ENCODE peak calls at places on chromosomes 13 and 19, in nine cellular contexts. H is small intestine; R is RWPE1; G is uterus; B is CD4-positive, CD25-positive, alpha-beta regulatory T cell; T is heart left ventricle; F is endodermal cell; V is breast epithelium; S is psoas muscle. Q is an unnamed sample.
A peak's percentile ranks its signal among the peaks of the same experiment; 100 is the strongest.

GRCh38 chr13:40191186-40191980 is 475.1 kb downstream of the FOXO1 start:
- DNase-seq in G (no peak), F (no peak), H (no peak), B (no peak), V (peak; percentile 55), T (no peak), S (no peak), R (no peak), Q (no peak)

GRCh38 chr13:27789495-27790303 is 2.6 kb upstream of the GSX1 start:
- DNase-seq in R (no peak), H (no peak), S (no peak), G (no peak), B (no peak), T (no peak), F (peak; percentile 66), V (no peak), Q (no peak)

GRCh38 chr13:36130542-36131214 is 504 bp downstream of the DCLK1 start:
- DNase-seq in R (peak; percentile 16), V (no peak), F (peak; percentile 85), H (no peak), B (no peak), S (peak; percentile 39), T (peak; percentile 46), G (peak; percentile 34), Q (peak; percentile 80)

GRCh38 chr13:100828226-100828625 is 153.6 kb upstream of the TMTC4 start:
- DNase-seq in S (no peak), T (no peak), B (no peak), F (peak; percentile 72), R (no peak), V (no peak), H (no peak), G (no peak), Q (no peak)

GRCh38 chr13:92137519-92137918 is 739.1 kb downstream of the GPC5 start:
- DNase-seq in H (no peak), B (no peak), T (no peak), S (no peak), F (no peak), V (no peak), R (no peak), G (no peak), Q (no peak)

GRCh38 chr13:112928958-112929777 is 39.8 kb upstream of the MCF2L start:
- DNase-seq in V (no peak), F (no peak), H (peak; percentile 91), B (no peak), R (no peak), T (peak; percentile 51), S (no peak), G (no peak), Q (no peak)

GRCh38 chr13:47822036-47822435 is 179.0 kb downstream of the SUCLA2 start:
- DNase-seq in F (no peak), S (no peak), V (no peak), B (no peak), T (no peak), H (no peak), G (no peak), R (no peak), Q (no peak)

GRCh38 chr13:99979453-99980200 is 2.0 kb upstream of the ZIC2 start:
- DNase-seq in V (peak; percentile 16), S (no peak), B (no peak), F (peak; percentile 87), R (no peak), T (no peak), H (no peak), G (no peak), Q (peak; percentile 82)

GRCh38 chr13:36344886-36345437 is 1.2 kb downstream of the SPART start:
- DNase-seq in R (peak; percentile 21), G (no peak), S (no peak), V (no peak), T (no peak), F (peak; percentile 57), B (peak; percentile 2), H (peak; percentile 18), Q (peak; percentile 11)

GRCh38 chr19:6381030-6381750 is 5.5 kb upstream of the PSPN start:
- DNase-seq in S (no peak), V (no peak), F (peak; percentile 42), B (no peak), H (no peak), T (no peak), G (no peak), R (no peak), Q (peak; percentile 21)

DNA sequence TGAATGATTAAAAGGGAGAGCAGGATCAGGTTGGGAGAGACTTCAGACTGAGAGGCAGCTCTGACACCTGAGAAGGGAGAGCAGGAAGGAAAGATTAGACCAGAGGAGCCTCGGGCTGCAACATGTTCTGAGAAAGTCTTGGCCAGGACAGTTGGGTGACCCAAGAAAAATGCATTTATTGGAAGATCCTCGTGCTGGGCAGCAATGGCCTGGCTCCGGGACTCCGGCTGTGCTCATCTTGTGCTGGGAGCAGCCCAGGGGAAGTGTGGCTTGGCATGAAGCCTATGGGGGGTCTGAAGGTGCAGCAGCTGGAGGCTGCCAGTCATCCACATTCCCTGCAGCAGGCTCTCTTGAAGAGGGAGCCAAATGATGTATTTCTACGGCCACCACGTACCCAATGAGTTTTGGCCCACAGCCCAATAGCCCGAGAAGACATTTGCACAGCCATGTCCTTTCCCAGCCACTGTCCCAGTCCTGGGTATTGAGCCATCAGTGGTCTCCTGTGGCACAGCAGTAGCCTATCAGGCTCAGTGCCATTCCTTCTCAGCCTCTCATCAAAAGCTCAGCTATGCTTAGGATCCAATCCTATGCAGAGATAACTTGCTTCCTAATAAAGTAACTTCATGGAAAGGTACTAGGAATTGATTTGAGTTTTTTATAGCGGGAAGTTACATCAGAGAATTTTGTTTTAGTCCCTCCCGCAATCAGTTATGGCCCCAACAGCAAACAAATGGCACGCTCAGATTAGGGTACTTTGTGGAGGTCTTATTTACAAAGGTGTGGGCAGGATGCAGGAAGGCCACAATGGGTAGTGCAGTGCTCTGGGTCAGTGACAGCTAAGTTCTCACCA is 76.1 kb upstream of the MEDAG start:
- DNase-seq in F (no peak), R (no peak), S (no peak), B (no peak), H (no peak), T (no peak), G (no peak), V (no peak), Q (peak; percentile 86)
- H3K27ac ChIP-seq in F (no peak overlapping the region), R (peak overlapping the region; percentile 63), S (no peak overlapping the region), B (no peak overlapping the region), H (no peak overlapping the region), T (no peak overlapping the region), G (no peak overlapping the region), V (no peak overlapping the region), Q (no peak overlapping the region)

GRCh38 chr13:21676611-21677021 is 5.7 kb downstream of the FGF9 start:
- DNase-seq in H (peak; percentile 43), B (no peak), G (no peak), S (peak; percentile 24), R (no peak), F (peak; percentile 90), V (no peak), T (peak; percentile 40), Q (peak; percentile 78)
- H3K27ac ChIP-seq in H (no peak overlapping the region), B (no peak overlapping the region), G (no peak overlapping the region), S (peak overlapping the region; percentile 60), R (no peak overlapping the region), F (no peak overlapping the region), V (no peak overlapping the region), T (no peak overlapping the region), Q (no peak overlapping the region)

GRCh38 chr13:59413121-59413520 is 750.6 kb downstream of the DIAPH3 start:
- DNase-seq in T (no peak), G (no peak), V (no peak), H (no peak), F (no peak), B (no peak), S (no peak), R (no peak), Q (no peak)
- H3K27ac ChIP-seq in T (no peak overlapping the region), G (no peak overlapping the region), V (no peak overlapping the region), H (no peak overlapping the region), F (no peak overlapping the region), B (no peak overlapping the region), S (no peak overlapping the region), R (no peak overlapping the region), Q (no peak overlapping the region)

GRCh38 chr19:43672061-43672679 is 2.2 kb upstream of the PLAUR start:
- DNase-seq in G (no peak), H (peak; percentile 21), R (no peak), V (no peak), T (no peak), F (peak; percentile 90), B (no peak), S (no peak), Q (no peak)
- H3K27ac ChIP-seq in G (no peak overlapping the region), H (peak overlapping the region; percentile 57), R (peak overlapping the region; percentile 22), V (no peak overlapping the region), T (no peak overlapping the region), F (peak overlapping the region; percentile 12), B (no peak overlapping the region), S (no peak overlapping the region), Q (no peak overlapping the region)

GRCh38 chr19:39568604-39569003 is 28.6 kb upstream of the EID2 start:
- DNase-seq in B (no peak), R (no peak), G (no peak), S (no peak), H (no peak), T (no peak), V (no peak), F (no peak), Q (no peak)
- H3K27ac ChIP-seq in B (no peak overlapping the region), R (no peak overlapping the region), G (no peak overlapping the region), S (no peak overlapping the region), H (no peak overlapping the region), T (no peak overlapping the region), V (no peak overlapping the region), F (no peak overlapping the region), Q (no peak overlapping the region)

DNA sequence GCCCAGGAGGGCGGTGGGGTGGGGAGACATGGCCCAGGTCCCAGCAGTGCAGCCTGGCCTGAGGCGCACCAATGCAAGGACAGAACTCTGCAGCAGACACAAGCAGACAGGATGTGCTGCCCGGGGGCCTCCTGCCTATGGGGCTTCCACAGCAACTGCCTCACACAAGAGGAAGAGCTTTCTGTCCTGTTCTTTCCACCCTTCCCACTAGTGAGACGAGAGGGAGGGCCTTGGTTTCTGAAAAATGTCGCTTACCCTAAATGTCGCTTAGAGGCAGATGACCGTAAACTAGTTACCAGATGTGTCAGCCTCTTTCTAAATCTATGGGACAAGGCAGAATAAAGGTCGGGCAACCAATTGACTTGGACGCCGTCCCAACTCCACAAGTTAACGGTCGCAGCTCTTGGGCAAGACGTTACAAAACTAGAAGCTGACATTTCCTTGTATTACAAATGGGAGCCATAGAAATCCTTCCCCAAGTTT is at the start of gene LAIR1:
- DNase-seq in S (peak; percentile 35), F (no peak), G (no peak), R (no peak), V (no peak), B (no peak), H (peak; percentile 32), T (peak; percentile 65), Q (no peak)
- H3K27ac ChIP-seq in S (no peak within 1 kb of the TSS), F (no peak within 1 kb of the TSS), G (no peak within 1 kb of the TSS), R (no peak within 1 kb of the TSS), V (no peak within 1 kb of the TSS), B (peak within 1 kb of the TSS; percentile 63), H (peak within 1 kb of the TSS; percentile 90), T (no peak within 1 kb of the TSS), Q (no peak within 1 kb of the TSS)

Q was measured in osteoblast.